ENCODE peak calls at places on chromosomes 11 and 22, in seven cellular contexts. P is mucosa of descending colon, F is adrenal gland, D is choroid plexus epithelial cell, K is heart right ventricle, A is right atrium auricular region, N is testis. Q is an unnamed sample.
A peak's percentile ranks its signal among the peaks of the same experiment; 100 is the strongest.

GRCh38 chr11:795638-796564 is 2.2 kb downstream of the SLC25A22 start:
- DNase-seq in N (peak; percentile 78), P (peak; percentile 86), A (peak; percentile 78), F (peak; percentile 91), D (peak; percentile 87), K (peak; percentile 78), Q (peak; percentile 89)

GRCh38 chr11:973237-973636 is 47.6 kb downstream of the AP2A2 start:
- DNase-seq in K (no peak), A (no peak), D (no peak), P (no peak), F (no peak), N (no peak), Q (no peak)

GRCh38 chr11:12084191-12084717 is 26.1 kb upstream of the MICAL2 start:
- DNase-seq in P (no peak), D (no peak), A (no peak), F (no peak), N (no peak), K (no peak), Q (no peak)

GRCh38 chr11:1826552-1827094 is 8.2 kb upstream of the SYT8 start:
- DNase-seq in D (peak; percentile 75), F (peak; percentile 63), P (no peak), A (no peak), K (no peak), N (peak; percentile 53), Q (peak; percentile 73)

GRCh38 chr11:116312560-116313340 is 460.0 kb downstream of the BUD13 start:
- DNase-seq in F (peak; percentile 96), N (peak; percentile 90), P (peak; percentile 73), D (peak; percentile 1), A (peak; percentile 80), K (peak; percentile 85), Q (peak; percentile 14)

GRCh38 chr11:88179141-88179540 is 3.9 kb upstream of the RAB38 start:
- DNase-seq in A (no peak), F (no peak), D (peak; percentile 72), K (no peak), P (no peak), N (no peak), Q (peak; percentile 40)

GRCh38 chr22:50530280-50530856 is 556 bp upstream of the TYMP start:
- DNase-seq in N (no peak), D (peak; percentile 85), P (peak; percentile 93), A (peak; percentile 90), K (peak; percentile 83), F (peak; percentile 85), Q (peak; percentile 89)

GRCh38 chr11:60175860-60176275 is 7.0 kb downstream of the MS4A6A start:
- DNase-seq in P (no peak), N (no peak), D (no peak), F (no peak), A (no peak), K (no peak), Q (no peak)

GRCh38 chr11:110972640-110973039 is 260.4 kb upstream of the ARHGAP20 start:
- DNase-seq in A (no peak), K (no peak), D (peak; percentile 96), F (peak; percentile 76), N (no peak), P (no peak), Q (peak; percentile 93)

GRCh38 chr11:76861490-76861953 is 804 bp downstream of the ACER3 start:
- DNase-seq in K (no peak), A (no peak), F (no peak), D (no peak), P (no peak), N (no peak), Q (no peak)

GRCh38 chr11:18706330-18707243 is 8.0 kb downstream of the TMEM86A start:
- DNase-seq in K (peak; percentile 86), A (peak; percentile 73), N (peak; percentile 72), D (peak; percentile 47), P (peak; percentile 70), F (peak; percentile 85), Q (peak; percentile 36)

GRCh38 chr22:29002603-29003002 is 59.0 kb downstream of the C22orf31 start:
- DNase-seq in F (no peak), P (no peak), N (no peak), A (no peak), K (peak; percentile 14), D (no peak), Q (no peak)

GRCh38 chr11:30855383-30856006 is 269.3 kb upstream of the MPPED2 start:
- DNase-seq in N (no peak), K (no peak), D (peak; percentile 50), A (no peak), F (no peak), P (no peak), Q (peak; percentile 20)
- TF ChIP-seq CTCF in N (peak; percentile 47), K (peak; percentile 33), D (peak; percentile 45), A (peak; percentile 66), F (peak; percentile 67), P (no peak), Q (peak; percentile 23)

GRCh38 chr11:28026634-28027290 is 81.2 kb downstream of the KIF18A start:
- DNase-seq in F (no peak), N (no peak), D (no peak), K (no peak), A (no peak), P (no peak), Q (no peak)
- H3K4me3 ChIP-seq in F (no peak overlapping the region), N (no peak overlapping the region), D (no peak overlapping the region), K (no peak overlapping the region), A (no peak overlapping the region), P (no peak overlapping the region), Q (no peak overlapping the region)

GRCh38 chr11:125903753-125904659 is at the start of gene DDX25:
- DNase-seq in A (no peak), P (no peak), N (peak; percentile 58), D (no peak), K (no peak), F (peak; percentile 66), Q (no peak)
- TF ChIP-seq CTCF in A (no peak), P (no peak), N (no peak), D (no peak), K (no peak), F (no peak), Q (no peak)

GRCh38 chr11:2883717-2884423 is 1.7 kb downstream of the CDKN1C start:
- DNase-seq in A (no peak), K (peak; percentile 46), P (peak; percentile 54), D (peak; percentile 28), N (no peak), F (no peak), Q (peak; percentile 30)
- H3K4me3 ChIP-seq in A (peak overlapping the region; percentile 86), K (peak overlapping the region; percentile 72), P (peak overlapping the region; percentile 34), D (peak overlapping the region; percentile 71), N (peak overlapping the region; percentile 75), F (peak overlapping the region; percentile 97), Q (peak overlapping the region; percentile 68)

DNA sequence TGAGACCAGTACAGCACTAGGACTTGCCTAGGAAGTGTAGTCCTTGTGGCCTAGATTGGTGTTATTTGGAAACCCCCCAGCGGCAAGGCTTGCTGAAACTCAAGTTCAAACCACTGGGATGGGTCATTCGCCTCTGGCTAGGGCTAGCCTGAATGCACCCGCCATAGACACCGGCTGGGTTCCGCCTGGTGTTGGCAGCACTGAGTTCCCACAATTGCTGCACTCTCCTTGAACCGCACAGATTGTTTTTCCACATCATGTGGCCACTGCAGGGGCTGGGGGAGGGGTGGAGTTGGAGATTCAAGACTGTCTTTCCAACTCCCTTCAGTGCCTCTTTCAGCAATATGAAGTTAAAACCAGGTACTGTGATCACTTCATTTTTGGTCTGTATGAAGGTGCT is 43.1 kb downstream of the CCDC73 start:
- DNase-seq in K (no peak), D (no peak), P (no peak), F (no peak), A (no peak), N (no peak), Q (no peak)
- TF ChIP-seq CTCF in K (no peak), D (no peak), P (no peak), F (no peak), A (no peak), N (no peak), Q (no peak)

Q was measured in fibroblast of villous mesenchyme.